ENCODE peak calls at places on chromosomes 5 and 9, in four cellular contexts. R is K562, H is HepG2, T is H1. O is an unnamed sample.
A peak's percentile ranks its signal among the peaks of the same experiment; 100 is the strongest.

GRCh38 chr5:74415695-74416102 is 224.8 kb downstream of the ENC1 start:
- DNase-seq in R (no peak), H (peak; percentile 81), T (no peak), O (no peak)

GRCh38 chr9:128271512-128271911 is 4.3 kb downstream of the GOLGA2 start:
- DNase-seq in R (peak; percentile 18), H (no peak), T (no peak), O (no peak)

GRCh38 chr5:175617447-175617846 is 40.4 kb upstream of the HRH2 start:
- DNase-seq in R (no peak), H (no peak), T (peak; percentile 57), O (no peak)

GRCh38 chr5:96883871-96884270 is 7.6 kb downstream of the ERAP2 start:
- DNase-seq in R (no peak), H (no peak), T (no peak), O (no peak)

GRCh38 chr5:14721990-14722656 is 57.6 kb downstream of the OTULIN start:
- DNase-seq in R (no peak), H (peak; percentile 29), T (no peak), O (no peak)

GRCh38 chr5:128339585-128339984 is 198.5 kb downstream of the FBN2 start:
- DNase-seq in R (no peak), H (no peak), T (no peak), O (no peak)

GRCh38 chr9:129549139-129549538 is 71.8 kb downstream of the C9orf50 start:
- DNase-seq in R (no peak), H (peak; percentile 42), T (peak; percentile 46), O (no peak)

GRCh38 chr5:502325-503079 is 21.7 kb downstream of the SLC9A3 start:
- DNase-seq in R (no peak), H (no peak), T (no peak), O (no peak)

GRCh38 chr9:19430201-19430760 is 21.5 kb downstream of the ACER2 start:
- DNase-seq in R (no peak), H (no peak), T (no peak), O (no peak)

GRCh38 chr9:97749928-97750327 is 52.8 kb upstream of the XPA start:
- DNase-seq in R (no peak), H (no peak), T (no peak), O (no peak)

GRCh38 chr5:143024227-143024920 is 254.2 kb downstream of the ARHGAP26 start:
- DNase-seq in R (no peak), H (no peak), T (no peak), O (no peak)

GRCh38 chr5:177085985-177086917 is at the start of gene FGFR4:
- DNase-seq in R (peak; percentile 99), H (peak; percentile 65), T (peak; percentile 93), O (peak; percentile 78)

GRCh38 chr9:131085370-131086122 is 10.8 kb upstream of the AIF1L start:
- DNase-seq in R (no peak), H (no peak), T (no peak), O (no peak)

GRCh38 chr9:35842020-35842745 is 13.2 kb downstream of the TMEM8B start:
- DNase-seq in R (no peak), H (no peak), T (no peak), O (no peak)

GRCh38 chr5:435156-435790 is 7.7 kb upstream of the EXOC3 start:
- DNase-seq in R (no peak), H (no peak), T (no peak), O (no peak)

GRCh38 chr5:116887104-116887503 is 312.5 kb upstream of the SEMA6A start:
- DNase-seq in R (no peak), H (no peak), T (no peak), O (no peak)

GRCh38 chr9:133569109-133569785 is 34.7 kb downstream of the ADAMTSL2 start:
- DNase-seq in R (peak; percentile 52), H (no peak), T (no peak), O (no peak)

GRCh38 chr5:97163360-97163764 is 19.7 kb downstream of the RIOK2 start:
- DNase-seq in R (no peak), H (no peak), T (no peak), O (no peak)

GRCh38 chr5:12384005-12384404 is 479.8 kb upstream of the CTNND2 start:
- DNase-seq in R (no peak), H (no peak), T (no peak), O (no peak)

GRCh38 chr5:1161108-1161831 is 40.1 kb upstream of the SLC6A19 start:
- DNase-seq in R (no peak), H (peak; percentile 94), T (no peak), O (peak; percentile 69)

GRCh38 chr5:142600611-142601360 is 85.1 kb downstream of the FGF1 start:
- DNase-seq in R (no peak), H (peak; percentile 10), T (no peak), O (no peak)

GRCh38 chr5:54719384-54720306 is 202.1 kb downstream of the SNX18 start:
- DNase-seq in R (no peak), H (no peak), T (peak; percentile 61), O (no peak)

GRCh38 chr5:168962323-168962722 is 338.6 kb downstream of the SLIT3 start:
- DNase-seq in R (no peak), H (no peak), T (no peak), O (no peak)

GRCh38 chr5:59036274-59036961 is 453.5 kb downstream of the RAB3C start:
- DNase-seq in R (no peak), H (no peak), T (no peak), O (peak; percentile 28)

GRCh38 chr9:3401556-3401955 is 124.2 kb downstream of the RFX3 start:
- DNase-seq in R (no peak), H (no peak), T (no peak), O (peak; percentile 31)

GRCh38 chr9:134206317-134207300 is 42.2 kb upstream of the RNU6ATAC start:
- DNase-seq in R (no peak), H (no peak), T (no peak), O (no peak)

GRCh38 chr9:4640027-4640426 is 22.1 kb upstream of the PLPP6 start:
- DNase-seq in R (peak; percentile 10), H (peak; percentile 15), T (no peak), O (peak; percentile 31)

GRCh38 chr5:150562832-150563231 is 54.9 kb downstream of the NDST1 start:
- DNase-seq in R (no peak), H (peak; percentile 47), T (no peak), O (peak; percentile 56)

GRCh38 chr5:60287174-60287771 is 393.7 kb upstream of the PDE4D start:
- DNase-seq in R (peak; percentile 34), H (peak; percentile 69), T (peak; percentile 68), O (peak; percentile 75)

GRCh38 chr9:2625427-2625826 is 3.8 kb downstream of the VLDLR start:
- DNase-seq in R (no peak), H (no peak), T (no peak), O (no peak)

GRCh38 chr9:127283917-127284316 is 19.3 kb downstream of the GARNL3 start:
- DNase-seq in R (no peak), H (no peak), T (no peak), O (no peak)

GRCh38 chr9:119639287-119639955 is 270.2 kb upstream of the BRINP1 start:
- DNase-seq in R (no peak), H (no peak), T (no peak), O (no peak)

GRCh38 chr5:111453747-111454146 is 58.6 kb downstream of the STARD4 start:
- DNase-seq in R (no peak), H (no peak), T (no peak), O (no peak)

GRCh38 chr5:24141046-24141445 is 503.7 kb downstream of the CDH10 start:
- DNase-seq in R (no peak), H (no peak), T (no peak), O (no peak)

GRCh38 chr5:150520747-150521521 is 13.0 kb downstream of the NDST1 start:
- DNase-seq in R (no peak), H (no peak), T (no peak), O (no peak)

DNA sequence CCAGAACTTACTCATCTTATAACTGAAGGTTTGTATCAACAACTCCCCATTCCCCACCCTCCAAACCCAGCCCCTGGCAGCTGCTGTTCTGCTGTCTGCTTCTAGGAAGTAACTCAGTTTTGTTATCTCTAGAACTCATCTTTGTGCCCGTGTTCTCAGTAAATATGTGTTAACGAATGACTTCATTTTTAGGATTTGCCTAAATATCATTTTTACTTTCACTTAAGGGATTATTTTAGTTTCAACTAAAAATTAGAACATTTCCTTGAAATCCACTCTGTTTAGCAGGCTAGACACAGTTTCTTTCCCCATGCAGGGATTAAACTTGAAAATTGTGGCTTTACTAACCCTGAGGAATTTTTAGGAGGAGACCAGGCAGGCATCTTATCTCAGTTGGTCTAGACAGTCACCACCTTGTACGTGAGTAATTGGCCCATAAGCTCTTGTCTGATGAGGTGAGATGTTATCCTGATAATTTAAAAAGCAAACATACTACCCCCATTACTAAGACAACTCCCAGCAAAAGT is 68.2 kb upstream of the TNFAIP8 start:
- DNase-seq in R (no peak), H (no peak), T (no peak), O (no peak)
- TF ChIP-seq SIN3A in R (no peak), H (no peak), T (no peak), O (no peak)

DNA sequence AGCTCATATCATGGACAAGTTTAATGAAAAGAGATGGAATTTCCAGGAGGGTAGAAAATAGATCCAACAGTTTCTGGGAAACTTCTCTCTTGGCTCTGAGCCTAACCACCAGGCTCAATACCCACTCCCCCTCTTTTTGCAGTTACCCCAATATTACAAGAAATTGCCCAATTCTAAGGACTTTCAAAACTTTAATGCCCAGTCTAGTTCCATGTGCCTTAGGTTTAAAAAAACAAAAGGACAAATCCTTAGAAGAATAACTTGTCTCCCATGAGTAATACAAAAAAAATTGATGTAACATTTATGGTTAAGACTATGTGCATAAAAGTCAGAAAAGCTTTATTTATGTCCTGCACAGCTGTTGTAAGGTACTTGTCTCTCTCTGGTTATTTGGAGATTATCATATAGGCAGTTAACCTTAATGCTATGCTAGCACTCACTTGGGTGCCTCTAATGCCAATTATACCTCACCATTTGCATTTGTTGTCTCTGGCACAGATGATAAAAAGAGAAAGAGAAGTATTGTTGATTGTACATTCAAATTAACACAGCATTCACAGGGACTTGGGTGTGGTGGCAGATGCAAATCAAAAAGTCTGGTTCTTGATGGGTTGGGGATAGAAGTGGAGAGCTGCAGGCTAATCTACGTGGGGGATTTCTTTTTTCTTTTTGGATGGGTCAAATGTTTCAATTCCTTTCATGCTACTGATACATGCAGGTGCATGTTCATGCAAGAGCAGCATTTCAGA is 159.4 kb downstream of the PIK3R1 start:
- DNase-seq in R (no peak), H (no peak), T (no peak), O (no peak)
- TF ChIP-seq FOSL1 in R (no peak), H (no peak), T (no peak), O (no peak)

GRCh38 chr5:141338538-141339306 is at the start of gene PCDHGA2:
- DNase-seq in R (peak; percentile 57), H (peak; percentile 18), T (no peak), O (no peak)
- TF ChIP-seq SIN3A in R (no peak), H (no peak), T (no peak), O (no peak)

GRCh38 chr9:107228648-107229047 is 54.4 kb upstream of the RAD23B start:
- DNase-seq in R (no peak), H (no peak), T (no peak), O (no peak)
- TF ChIP-seq FOSL1 in R (no peak), H (no peak), T (no peak), O (no peak)

O was measured in HCT116.